ENCODE peak calls at places on chromosomes 11 and 22, in five cellular contexts. S is hypothalamus, M is Right ventricle myocardium inferior, O is amniotic epithelial cell, N is NCI-H460. C is an unnamed sample.

GRCh38 chr22:43109511-43109910 is 1.0 kb upstream of the BIK start:
- DNase-seq in O (no peak), M (no peak), S (no peak), N (no peak), C (no peak)

GRCh38 chr11:16818284-16818683 is 79.8 kb downstream of the C11orf58 start:
- DNase-seq in N (no peak), S (no peak), M (no peak), O (peak), C (peak)

GRCh38 chr11:99988105-99988907 is 698.8 kb upstream of the ARHGAP42 start:
- DNase-seq in N (no peak), S (no peak), O (peak), M (no peak), C (no peak)

GRCh38 chr11:74860743-74861142 is 88.1 kb downstream of the XRRA1 start:
- DNase-seq in S (no peak), M (no peak), O (no peak), N (no peak), C (no peak)

GRCh38 chr22:20420157-20420842 is 17.3 kb downstream of the SCARF2 start:
- DNase-seq in S (no peak), M (no peak), O (no peak), N (no peak), C (no peak)

GRCh38 chr22:20021196-20022181 is 579 bp downstream of the TANGO2 start:
- DNase-seq in S (no peak), M (peak), O (no peak), N (no peak), C (no peak)

GRCh38 chr11:28384418-28384817 is 276.2 kb downstream of the METTL15 start:
- DNase-seq in M (no peak), N (no peak), O (peak), S (no peak), C (no peak)

GRCh38 chr11:133942594-133942993 is 14.2 kb downstream of the IGSF9B start:
- DNase-seq in M (peak), S (no peak), O (no peak), N (no peak), C (no peak)

GRCh38 chr22:43426816-43427215 is 15.0 kb downstream of the MPPED1 start:
- DNase-seq in O (no peak), S (no peak), N (no peak), M (no peak), C (no peak)

GRCh38 chr11:67117667-67118058 is 1.4 kb upstream of the KDM2A start:
- DNase-seq in O (peak), M (no peak), S (no peak), N (no peak), C (no peak)

GRCh38 chr22:29690481-29690880 is 29.3 kb upstream of the CABP7 start:
- DNase-seq in O (no peak), M (no peak), N (no peak), S (no peak), C (no peak)

GRCh38 chr11:33687733-33688479 is 12.7 kb downstream of the C11orf91 start:
- DNase-seq in N (peak), M (no peak), O (peak), S (no peak), C (no peak)

GRCh38 chr22:46791201-46791731 is 28.8 kb downstream of the TBC1D22A start:
- DNase-seq in O (peak), M (no peak), N (no peak), S (no peak), C (no peak)

GRCh38 chr22:45709004-45709739 is 37.5 kb downstream of the ATXN10 start:
- DNase-seq in N (no peak), M (no peak), O (peak), S (no peak), C (no peak)

GRCh38 chr11:17553249-17553546 is 6.1 kb downstream of the OTOG start:
- DNase-seq in N (no peak), S (no peak), M (no peak), O (no peak), C (no peak)

GRCh38 chr11:36622431-36623136 is 24.5 kb upstream of the RAG2 start:
- DNase-seq in S (no peak), N (peak), M (no peak), O (peak), C (peak)

GRCh38 chr22:27782065-27782464 is 19.5 kb downstream of the MN1 start:
- DNase-seq in N (no peak), S (no peak), M (peak), O (no peak), C (no peak)

GRCh38 chr11:79458712-79459111 is 17.9 kb upstream of the TENM4 start:
- DNase-seq in N (no peak), O (no peak), S (no peak), M (no peak), C (no peak)

GRCh38 chr11:122812612-122813011 is 25.7 kb upstream of the CRTAM start:
- DNase-seq in S (no peak), O (no peak), M (no peak), N (no peak), C (no peak)

GRCh38 chr11:92266821-92267220 is 42.2 kb downstream of the FAT3 start:
- DNase-seq in O (no peak), M (peak), S (no peak), N (no peak), C (no peak)

GRCh38 chr22:22590136-22590891 is 31.2 kb upstream of the PRAME start:
- DNase-seq in S (no peak), N (no peak), M (no peak), O (no peak), C (no peak)

GRCh38 chr11:76839326-76839725 is 21.4 kb upstream of the ACER3 start:
- DNase-seq in N (no peak), S (no peak), M (no peak), O (no peak), C (no peak)

GRCh38 chr11:122037911-122038310 is 78.1 kb downstream of the BLID start:
- DNase-seq in N (no peak), M (no peak), O (no peak), S (no peak), C (no peak)

GRCh38 chr22:50400406-50400805 is 57.3 kb downstream of the PPP6R2 start:
- DNase-seq in S (no peak), M (no peak), O (no peak), N (no peak), C (no peak)

GRCh38 chr11:2728663-2729332 is 29.0 kb upstream of the KCNQ1OT1 start:
- DNase-seq in N (no peak), M (no peak), S (no peak), O (no peak), C (no peak)

GRCh38 chr11:121696947-121697346 is 244.2 kb upstream of the SORL1-AS1 start:
- DNase-seq in S (no peak), O (no peak), M (no peak), N (no peak), C (no peak)